ENCODE peak calls at places on chromosomes 13 and 19, in seven cellular contexts. U, L, J, A, D, O and Z are unnamed samples.

GRCh38 chr13:87680298-87680697 is 9.1 kb downstream of the SLITRK5 start:
- DNase-seq in U (no peak), L (no peak), J (no peak), A (peak), D (no peak), O (no peak), Z (no peak)

GRCh38 chr13:112928958-112929777 is 39.8 kb upstream of the MCF2L start:
- DNase-seq in U (no peak), L (peak), J (no peak), A (peak), D (no peak), O (no peak), Z (no peak)

GRCh38 chr19:4748589-4748988 is 24.9 kb upstream of the DPP9 start:
- DNase-seq in U (no peak), L (no peak), J (no peak), A (no peak), D (no peak), O (no peak), Z (no peak)

GRCh38 chr19:7541481-7541824 is 5.9 kb downstream of the PNPLA6 start:
- DNase-seq in U (no peak), L (no peak), J (no peak), A (no peak), D (no peak), O (no peak), Z (no peak)

GRCh38 chr19:31974290-31974689 is 371.1 kb upstream of the ZNF507 start:
- DNase-seq in U (no peak), L (no peak), J (no peak), A (no peak), D (no peak), O (no peak), Z (no peak)

GRCh38 chr19:14632286-14632685 is 42.4 kb downstream of the ADGRE3 start:
- DNase-seq in U (peak), L (peak), J (peak), A (peak), D (no peak), O (no peak), Z (no peak)

GRCh38 chr19:6586056-6586455 is 4.9 kb downstream of the CD70 start:
- DNase-seq in U (no peak), L (no peak), J (no peak), A (no peak), D (no peak), O (no peak), Z (no peak)

GRCh38 chr13:101516262-101516661 is 63.8 kb downstream of the ITGBL1 start:
- DNase-seq in U (no peak), L (no peak), J (no peak), A (no peak), D (no peak), O (no peak), Z (no peak)

GRCh38 chr13:48156466-48156865 is 61.6 kb upstream of the MED4 start:
- DNase-seq in U (peak), L (no peak), J (peak), A (peak), D (no peak), O (no peak), Z (peak)

GRCh38 chr13:94956407-94957110 is 244.2 kb upstream of the SOX21 start:
- DNase-seq in U (no peak), L (no peak), J (no peak), A (no peak), D (peak), O (no peak), Z (peak)

GRCh38 chr13:40158218-40158617 is 502.8 kb downstream of the COG6 start:
- DNase-seq in U (peak), L (no peak), J (no peak), A (no peak), D (no peak), O (no peak), Z (no peak)

GRCh38 chr13:111429064-111429558 is 108.7 kb downstream of the TEX29 start:
- DNase-seq in U (peak), L (peak), J (peak), A (peak), D (peak), O (peak), Z (peak)

GRCh38 chr19:36215276-36216171 is 618 bp downstream of the ZNF146 start:
- DNase-seq in U (peak), L (peak), J (peak), A (peak), D (no peak), O (peak), Z (no peak)

GRCh38 chr19:35673121-35673804 is 6.9 kb downstream of the UPK1A start:
- DNase-seq in U (peak), L (peak), J (peak), A (no peak), D (no peak), O (peak), Z (no peak)

GRCh38 chr19:30227071-30227621 is 145.0 kb upstream of the ZNF536 start:
- DNase-seq in U (no peak), L (no peak), J (peak), A (no peak), D (no peak), O (peak), Z (no peak)

GRCh38 chr19:1907563-1908363 is 2.6 kb downstream of the ADAT3 start:
- DNase-seq in U (peak), L (no peak), J (no peak), A (no peak), D (peak), O (no peak), Z (peak)

GRCh38 chr13:26017196-26017921 is 34.5 kb downstream of the SHISA2 start:
- DNase-seq in U (no peak), L (no peak), J (no peak), A (peak), D (peak), O (no peak), Z (no peak)